ENCODE peak calls at places on chromosomes 7 and 10, in seven cellular contexts. T, C, F, E, H, L and S are unnamed samples.

GRCh38 chr7:106165328-106165727 is 53.2 kb upstream of the SYPL1 start:
- DNase-seq in T (no peak), C (no peak), F (no peak), E (peak; percentile 54), H (no peak), L (peak; percentile 19), S (no peak)

GRCh38 chr7:99013266-99014112 is 130.4 kb downstream of the SMURF1 start:
- DNase-seq in T (no peak), C (no peak), F (no peak), E (no peak), H (no peak), L (no peak), S (no peak)

GRCh38 chr10:12337973-12338372 is 11.4 kb upstream of the CAMK1D start:
- DNase-seq in T (no peak), C (no peak), F (no peak), E (no peak), H (no peak), L (peak; percentile 80), S (no peak)

GRCh38 chr10:84026821-84027257 is 112.5 kb upstream of the GHITM start:
- DNase-seq in T (no peak), C (no peak), F (no peak), E (no peak), H (peak; percentile 58), L (no peak), S (peak; percentile 4)

GRCh38 chr10:19958787-19959186 is 142.6 kb downstream of the PLXDC2 start:
- DNase-seq in T (no peak), C (no peak), F (no peak), E (no peak), H (no peak), L (no peak), S (no peak)

GRCh38 chr10:132867801-132868644 is 74.3 kb downstream of the CFAP46 start:
- DNase-seq in T (peak; percentile 55), C (no peak), F (peak; percentile 15), E (no peak), H (no peak), L (no peak), S (no peak)

GRCh38 chr10:127694580-127695193 is 42.3 kb upstream of the FOXI2 start:
- DNase-seq in T (peak; percentile 84), C (no peak), F (no peak), E (no peak), H (peak; percentile 84), L (no peak), S (peak; percentile 53)

GRCh38 chr10:92592761-92593552 is at the start of gene KIF11:
- DNase-seq in T (peak; percentile 99), C (peak; percentile 93), F (peak; percentile 98), E (peak; percentile 96), H (peak; percentile 98), L (peak; percentile 92), S (peak; percentile 98)

GRCh38 chr10:124469956-124470484 is 8.4 kb downstream of the LHPP start:
- DNase-seq in T (no peak), C (no peak), F (no peak), E (no peak), H (peak; percentile 84), L (no peak), S (no peak)

GRCh38 chr10:58963723-58964124 is 212.7 kb upstream of the PHYHIPL start:
- DNase-seq in T (no peak), C (no peak), F (no peak), E (no peak), H (peak; percentile 93), L (no peak), S (no peak)

DNA sequence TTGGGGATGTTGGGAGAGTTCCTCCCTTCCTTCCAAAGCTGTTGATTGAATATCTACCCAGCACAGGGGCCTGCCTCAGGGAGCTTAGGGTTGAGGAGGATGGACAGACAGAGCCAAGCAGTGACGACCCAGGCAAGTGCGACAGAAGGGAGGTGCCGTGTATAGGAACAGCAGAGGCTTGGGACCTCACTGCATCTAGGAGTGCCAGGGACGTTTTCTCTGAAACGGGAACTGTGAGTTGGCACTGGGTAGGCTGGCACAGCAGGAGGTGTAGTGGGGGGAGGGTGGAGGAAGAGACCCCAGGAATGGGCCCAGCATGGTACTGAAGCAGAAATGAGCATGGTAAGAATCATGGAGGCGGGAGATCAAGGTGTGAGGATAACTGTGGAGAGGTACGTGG is 55.3 kb upstream of the MGMT start:
- DNase-seq in T (no peak), C (no peak), F (no peak), E (no peak), H (no peak), L (no peak), S (no peak)
- H3K36me3 ChIP-seq in T (no peaks in the 10 kb centered on the region), C (no peaks in the 10 kb centered on the region), F (no peaks in the 10 kb centered on the region), E (no peaks in the 10 kb centered on the region), H (no peaks in the 10 kb centered on the region), L (no peaks in the 10 kb centered on the region), S (no peaks in the 10 kb centered on the region)

DNA sequence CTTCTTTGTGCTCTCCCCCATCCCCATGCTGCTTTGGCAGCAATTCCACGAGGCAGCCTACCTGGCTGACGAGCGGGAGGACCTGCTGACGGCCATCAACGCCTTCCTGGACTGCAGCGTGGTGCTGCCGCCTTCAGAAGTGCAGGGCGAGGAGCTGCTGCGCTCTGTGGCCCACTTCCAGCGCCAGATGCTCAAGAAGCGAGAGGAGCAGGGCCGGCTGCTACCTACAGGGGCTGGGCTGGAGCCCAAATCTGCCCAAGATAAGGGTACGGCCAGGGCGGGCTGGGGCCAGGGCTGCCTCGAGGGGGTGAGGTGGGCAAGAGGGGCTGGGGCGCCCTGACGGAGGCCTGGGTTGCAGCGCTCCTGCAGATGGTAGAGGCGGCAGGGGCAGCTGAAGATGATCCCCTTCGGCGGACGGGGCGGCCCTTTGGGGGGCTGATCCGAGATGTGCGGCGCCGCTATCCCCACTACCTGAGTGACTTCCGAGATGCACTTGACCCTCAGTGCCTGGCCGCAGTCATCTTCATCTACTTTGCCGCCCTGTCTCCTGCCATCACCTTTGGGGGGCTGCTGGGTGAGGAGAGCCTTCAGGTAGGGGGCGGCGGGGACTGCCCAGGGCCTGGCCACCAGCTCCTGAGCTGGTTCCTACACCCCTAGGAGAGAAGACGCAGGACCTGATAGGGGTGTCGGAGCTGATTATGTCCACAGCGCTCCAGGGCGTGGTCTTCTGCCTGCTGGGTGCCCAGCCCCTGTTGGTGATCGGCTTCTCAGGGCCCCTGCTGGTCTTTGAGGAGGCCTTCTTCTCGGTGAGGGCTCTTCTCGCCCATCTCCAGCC is 9.4 kb downstream of the FASTK start:
- DNase-seq in T (no peak), C (no peak), F (no peak), E (no peak), H (no peak), L (no peak), S (no peak)
- H3K36me3 ChIP-seq in T (peaks cover 99% of the 10 kb centered on the region), C (peaks cover 31% of the 10 kb centered on the region), F (peaks cover 100% of the 10 kb centered on the region), E (peaks cover 41% of the 10 kb centered on the region), H (no peaks in the 10 kb centered on the region), L (peaks cover 36% of the 10 kb centered on the region), S (no peaks in the 10 kb centered on the region)

GRCh38 chr10:119862524-119862923 is 10.1 kb downstream of the MCMBP start:
- DNase-seq in T (no peak), C (no peak), F (no peak), E (no peak), H (no peak), L (no peak), S (no peak)

GRCh38 chr10:119860866-119861601 is 11.6 kb downstream of the MCMBP start:
- DNase-seq in T (no peak), C (no peak), F (no peak), E (peak; percentile 32), H (no peak), L (no peak), S (no peak)

GRCh38 chr10:119858063-119858462 is 14.6 kb downstream of the MCMBP start:
- DNase-seq in T (no peak), C (no peak), F (no peak), E (no peak), H (no peak), L (no peak), S (no peak)

GRCh38 chr10:119863951-119864565 is 8.6 kb downstream of the MCMBP start:
- DNase-seq in T (no peak), C (no peak), F (no peak), E (no peak), H (no peak), L (no peak), S (no peak)

DNA sequence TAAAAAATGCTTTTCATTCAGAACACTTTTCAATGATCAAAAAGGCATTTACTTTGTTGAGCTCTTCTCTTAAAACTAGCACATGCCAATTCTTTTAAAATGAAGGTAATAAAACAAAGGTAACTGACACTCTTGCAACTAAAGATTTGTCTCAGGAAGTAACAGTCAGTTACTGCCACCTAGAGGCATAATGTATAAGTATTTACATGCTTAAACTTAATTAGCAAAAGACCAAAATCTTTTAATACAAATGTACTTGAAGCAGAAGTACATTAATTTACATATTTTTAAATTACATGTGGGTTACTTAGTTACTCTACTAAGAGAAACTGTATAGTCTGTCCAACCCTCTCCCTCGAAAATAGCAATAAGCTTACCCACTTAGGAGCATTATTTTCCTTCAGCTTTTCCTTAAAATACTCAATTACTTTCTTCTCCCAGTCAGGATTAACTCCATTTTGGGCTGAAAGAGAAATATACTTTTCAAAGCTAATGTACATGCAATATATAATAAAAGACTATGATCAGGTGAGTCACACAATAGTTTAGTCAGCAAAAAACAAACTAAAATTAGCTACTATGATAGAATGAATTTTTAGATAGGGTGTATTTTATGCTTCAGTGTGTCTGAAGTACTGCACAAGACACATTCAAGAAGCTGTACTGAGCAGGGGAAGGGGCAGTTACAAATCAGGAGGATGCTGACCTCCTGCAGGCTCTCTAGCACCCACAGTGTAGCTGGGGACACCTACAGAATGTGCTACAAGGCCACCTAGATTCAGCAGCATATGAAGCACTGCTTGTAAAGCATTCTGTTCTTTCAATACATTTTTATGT is 13.0 kb downstream of the MCMBP start:
- DNase-seq in T (no peak), C (peak; percentile 45), F (no peak), E (peak; percentile 73), H (peak; percentile 69), L (peak; percentile 32), S (no peak)
- H3K36me3 ChIP-seq in T (peaks cover 35% of the 10 kb centered on the region), C (peaks cover 7% of the 10 kb centered on the region), F (peaks cover 42% of the 10 kb centered on the region), E (peaks cover 3% of the 10 kb centered on the region), H (peaks cover 14% of the 10 kb centered on the region), L (peaks cover 4% of the 10 kb centered on the region), S (peaks cover 43% of the 10 kb centered on the region)

GRCh38 chr7:5689716-5690115 is 91.7 kb downstream of the RNF216 start:
- DNase-seq in T (no peak), C (no peak), F (no peak), E (no peak), H (no peak), L (no peak), S (peak; percentile 7)

GRCh38 chr7:5691536-5692090 is 89.8 kb downstream of the RNF216 start:
- DNase-seq in T (no peak), C (no peak), F (no peak), E (no peak), H (no peak), L (no peak), S (no peak)

GRCh38 chr7:5692845-5693278 is 88.6 kb downstream of the RNF216 start:
- DNase-seq in T (no peak), C (no peak), F (no peak), E (peak; percentile 92), H (no peak), L (peak; percentile 70), S (peak; percentile 9)

GRCh38 chr7:5692112-5692844 is 89.2 kb downstream of the RNF216 start:
- DNase-seq in T (no peak), C (no peak), F (peak; percentile 91), E (peak; percentile 99), H (no peak), L (peak; percentile 97), S (peak; percentile 92)

DNA sequence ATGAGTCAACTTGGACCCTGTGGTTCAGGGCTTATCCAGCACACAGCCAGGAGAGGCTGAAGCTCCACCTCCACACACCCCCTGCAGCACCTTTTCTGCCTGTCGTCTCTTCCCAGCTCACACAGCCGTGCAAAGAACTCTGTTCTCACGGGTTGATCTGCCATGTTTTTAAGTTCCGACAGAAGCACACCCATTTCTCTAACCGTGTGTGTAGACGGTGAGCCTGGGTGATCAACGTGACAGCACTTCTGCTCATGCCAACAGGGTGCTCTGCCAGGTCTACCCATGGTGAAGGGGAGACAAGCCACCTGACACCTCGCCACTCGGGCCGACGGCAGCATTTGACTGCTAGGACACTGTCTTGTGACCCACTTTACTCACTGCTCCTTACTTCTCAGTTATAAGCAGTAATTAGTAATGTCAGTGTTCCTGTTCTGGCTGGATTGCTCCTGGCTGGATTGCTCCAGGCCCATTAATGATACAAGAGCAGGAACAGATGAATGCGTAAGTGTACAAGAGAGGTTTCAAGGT is 90.5 kb downstream of the RNF216 start:
- DNase-seq in T (peak; percentile 73), C (no peak), F (peak; percentile 68), E (peak; percentile 55), H (no peak), L (no peak), S (no peak)
- H3K36me3 ChIP-seq in T (peaks cover 5% of the 10 kb centered on the region), C (no peaks in the 10 kb centered on the region), F (peaks cover 10% of the 10 kb centered on the region), E (no peaks in the 10 kb centered on the region), H (no peaks in the 10 kb centered on the region), L (no peaks in the 10 kb centered on the region), S (peaks cover 36% of the 10 kb centered on the region)